ENCODE peak calls at places on chromosomes 3 and 15, in nine cellular contexts. H is AML-193; Z is stimulated activated CD4-positive, alpha-beta T cell treated with anti-CD3 and anti-CD28 coated beads, TNF-alpha, amount 100 ng/mL, for 24 hours; P is frontal cortex; L is stromal cell of bone marrow; O is pancreas; E is testis; W is activated CD8-positive, alpha-beta memory T cell treated with anti-CD3 and anti-CD28 coated beads for 1 hour; F is 8988T. D is an unnamed sample.

GRCh38 chr15:77480859-77481258 is 60.2 kb downstream of the HMG20A start:
- DNase-seq in O (no peak), H (no peak), E (no peak), W (no peak), P (no peak), Z (no peak), L (no peak), F (no peak), D (no peak)

GRCh38 chr3:156782921-156783320 is 43.2 kb upstream of the LEKR1 start:
- DNase-seq in L (no peak), F (no peak), O (no peak), P (no peak), E (no peak), Z (no peak), W (no peak), H (no peak), D (no peak)

GRCh38 chr3:63972196-63972595 is 51.1 kb downstream of the PSMD6 start:
- DNase-seq in W (no peak), E (no peak), H (no peak), P (no peak), O (no peak), L (no peak), F (no peak), Z (no peak), D (no peak)

GRCh38 chr3:7194081-7194835 is 333.3 kb downstream of the GRM7 start:
- DNase-seq in W (no peak), F (no peak), Z (no peak), H (no peak), E (no peak), O (no peak), P (no peak), L (no peak), D (no peak)

GRCh38 chr3:37504583-37505357 is 330.4 kb upstream of the LRRFIP2 start:
- DNase-seq in E (no peak), L (no peak), Z (no peak), W (no peak), P (no peak), F (no peak), O (no peak), H (no peak), D (no peak)

GRCh38 chr3:105842943-105843342 is 25.9 kb downstream of the CBLB start:
- DNase-seq in P (no peak), O (no peak), E (no peak), L (no peak), H (no peak), Z (no peak), F (no peak), W (no peak), D (no peak)

GRCh38 chr3:125306620-125307019 is 68.5 kb downstream of the ZNF148 start:
- DNase-seq in O (no peak), H (no peak), F (no peak), Z (no peak), P (no peak), E (no peak), L (no peak), W (no peak), D (no peak)

GRCh38 chr15:81265944-81266775 is 57.8 kb downstream of the STARD5 start:
- DNase-seq in Z (peak; percentile 73), W (peak; percentile 67), E (peak; percentile 90), L (peak; percentile 59), H (peak; percentile 77), F (peak; percentile 55), O (peak; percentile 90), P (peak; percentile 50), D (peak; percentile 79)

GRCh38 chr3:48747015-48747615 is 30.1 kb upstream of the IP6K2 start:
- DNase-seq in P (no peak), H (no peak), Z (no peak), F (no peak), O (no peak), E (no peak), W (no peak), L (no peak), D (no peak)

GRCh38 chr3:195208631-195209030 is 62.3 kb downstream of the XXYLT1 start:
- DNase-seq in H (no peak), Z (no peak), L (no peak), E (no peak), P (no peak), F (no peak), O (no peak), W (no peak), D (no peak)

GRCh38 chr15:98881526-98882517 is 125.8 kb downstream of the PGPEP1L start:
- DNase-seq in Z (no peak), O (no peak), H (peak; percentile 75), L (no peak), E (no peak), W (no peak), F (no peak), P (no peak), D (no peak)

GRCh38 chr3:110528305-110529121 is 543.1 kb upstream of the NECTIN3 start:
- DNase-seq in Z (no peak), H (no peak), P (no peak), E (no peak), F (no peak), L (no peak), O (no peak), W (no peak), D (no peak)

GRCh38 chr15:85757939-85758654 is 36.6 kb downstream of the KLHL25 start:
- DNase-seq in E (no peak), H (no peak), P (no peak), Z (no peak), W (no peak), F (no peak), O (peak; percentile 34), L (no peak), D (no peak)

GRCh38 chr3:128619146-128619890 is 31.3 kb downstream of the RPN1 start:
- DNase-seq in Z (no peak), O (no peak), W (no peak), P (no peak), L (peak; percentile 68), H (peak; percentile 75), E (no peak), F (no peak), D (no peak)

GRCh38 chr3:14336414-14337285 is 65.8 kb upstream of the SLC6A6 start:
- DNase-seq in L (no peak), W (no peak), Z (no peak), H (no peak), F (no peak), O (peak; percentile 75), E (no peak), P (no peak), D (no peak)

GRCh38 chr15:75058127-75058905 is 34.9 kb downstream of the PPCDC start:
- DNase-seq in H (no peak), L (no peak), O (no peak), F (no peak), W (no peak), P (no peak), E (peak; percentile 7), Z (no peak), D (no peak)

GRCh38 chr15:73021139-73021621 is 31.1 kb upstream of the NEO1 start:
- DNase-seq in O (no peak), Z (no peak), E (no peak), F (no peak), W (no peak), H (no peak), L (no peak), P (no peak), D (no peak)

GRCh38 chr15:80549712-80550111 is 145.4 kb upstream of the ABHD17C start:
- DNase-seq in P (no peak), H (no peak), E (no peak), O (no peak), F (no peak), L (no peak), Z (no peak), W (no peak), D (no peak)

GRCh38 chr15:98525625-98526024 is 122.7 kb upstream of the IGF1R start:
- DNase-seq in L (no peak), O (no peak), P (no peak), H (no peak), Z (no peak), F (no peak), W (no peak), E (peak; percentile 58), D (no peak)

GRCh38 chr15:44545934-44546802 is 9.2 kb downstream of the EIF3J start:
- DNase-seq in H (no peak), L (no peak), P (no peak), F (no peak), Z (peak; percentile 29), E (no peak), W (no peak), O (no peak), D (no peak)

GRCh38 chr3:48637305-48637704 is 2.0 kb upstream of the SLC26A6 start:
- DNase-seq in O (peak; percentile 27), W (no peak), P (no peak), L (no peak), Z (no peak), E (no peak), F (no peak), H (no peak), D (no peak)

GRCh38 chr3:144499346-144499745 is 527.7 kb downstream of the DIPK2A start:
- DNase-seq in E (no peak), P (no peak), Z (no peak), O (no peak), W (no peak), H (peak; percentile 70), L (no peak), F (no peak), D (no peak)

GRCh38 chr3:12663311-12663935 is 494 bp downstream of the RAF1 start:
- DNase-seq in F (peak; percentile 44), E (peak; percentile 58), W (peak; percentile 29), O (peak; percentile 85), Z (peak; percentile 1), H (no peak), L (peak; percentile 18), P (peak; percentile 26), D (no peak)

GRCh38 chr3:13539285-13539625 is 9.7 kb upstream of the FBLN2 start:
- DNase-seq in O (no peak), W (no peak), Z (no peak), P (no peak), F (no peak), H (no peak), L (no peak), E (no peak), D (no peak)

GRCh38 chr3:32126305-32127015 is 20.0 kb downstream of the GPD1L start:
- DNase-seq in Z (no peak), E (no peak), H (no peak), W (no peak), L (no peak), F (no peak), P (no peak), O (no peak), D (no peak)

GRCh38 chr3:58464875-58465274 is 27.0 kb upstream of the KCTD6 start:
- DNase-seq in O (no peak), F (no peak), W (no peak), L (no peak), E (no peak), P (no peak), H (no peak), Z (no peak), D (no peak)

GRCh38 chr3:102605146-102605545 is 170.3 kb downstream of the ZPLD1 start:
- DNase-seq in Z (no peak), F (no peak), P (no peak), W (no peak), L (no peak), O (no peak), H (no peak), E (no peak), D (no peak)

GRCh38 chr3:42846682-42847522 is 28.8 kb downstream of the CYP8B1 start:
- DNase-seq in F (no peak), L (no peak), O (no peak), H (peak; percentile 82), Z (no peak), W (no peak), P (no peak), E (no peak), D (no peak)

GRCh38 chr3:182214406-182214805 is 502.7 kb downstream of the SOX2 start:
- DNase-seq in Z (no peak), L (no peak), F (no peak), P (no peak), E (no peak), O (no peak), H (no peak), W (no peak), D (no peak)

GRCh38 chr3:28326458-28326926 is 22.0 kb upstream of the ZCWPW2 start:
- DNase-seq in W (no peak), O (no peak), Z (no peak), H (peak; percentile 13), L (peak; percentile 16), E (no peak), F (no peak), P (no peak), D (no peak)

GRCh38 chr3:112814256-112814655 is 32.4 kb downstream of the CD200R1L start:
- DNase-seq in W (no peak), L (peak; percentile 72), P (no peak), Z (no peak), F (no peak), H (peak; percentile 91), O (no peak), E (no peak), D (no peak)